ENCODE peak calls at places on chromosomes 1 and 21, in nine cellular contexts. U is GM23338, M is HCT116, Q is H1, A is MM.1S, V is fibroblast of lung, J is astrocyte, S is H9, T is A549. P is an unnamed sample.

GRCh38 chr1:218460367-218460766 is 115.2 kb downstream of the TGFB2 start:
- DNase-seq in U (peak; percentile 36), M (no peak), V (peak; percentile 45), S (peak; percentile 41), T (peak; percentile 66), A (no peak), Q (peak; percentile 47), J (peak; percentile 84), P (no peak)

GRCh38 chr1:93804412-93804811 is 74.6 kb downstream of the DNTTIP2 start:
- DNase-seq in A (no peak), T (peak; percentile 64), U (no peak), M (no peak), Q (no peak), S (no peak), V (peak; percentile 92), J (peak; percentile 94), P (no peak)

GRCh38 chr21:30436986-30437385 is 3.1 kb upstream of the KRTAP15-1 start:
- DNase-seq in A (no peak), S (no peak), T (no peak), M (no peak), U (no peak), Q (no peak), V (no peak), J (no peak), P (no peak)

GRCh38 chr1:21651214-21652042 is 17.7 kb downstream of the RAP1GAP start:
- DNase-seq in J (no peak), Q (no peak), M (no peak), T (peak; percentile 30), V (no peak), A (no peak), S (peak; percentile 73), U (peak; percentile 83), P (peak; percentile 89)

GRCh38 chr1:179888071-179888470 is 6.0 kb downstream of the TOR1AIP1 start:
- DNase-seq in A (no peak), M (no peak), U (no peak), V (no peak), T (no peak), J (no peak), S (no peak), Q (no peak), P (no peak)

GRCh38 chr1:26020390-26020789 is 1.2 kb upstream of the EXTL1 start:
- DNase-seq in S (no peak), V (no peak), A (no peak), J (peak; percentile 83), M (no peak), T (no peak), U (no peak), Q (no peak), P (peak; percentile 93)

GRCh38 chr1:197017558-197018146 is 40.3 kb downstream of the CFHR5 start:
- DNase-seq in J (no peak), U (no peak), A (no peak), S (no peak), Q (no peak), T (no peak), M (no peak), V (no peak), P (no peak)

GRCh38 chr1:197663178-197663953 is 111.9 kb downstream of the DENND1B start:
- DNase-seq in M (no peak), U (peak; percentile 29), J (peak; percentile 14), T (no peak), A (no peak), Q (no peak), V (peak; percentile 42), S (no peak), P (no peak)

GRCh38 chr1:207868252-207868768 is 42.6 kb downstream of the CD34 start:
- DNase-seq in U (peak; percentile 39), A (peak; percentile 47), V (peak; percentile 24), Q (peak; percentile 58), S (no peak), T (no peak), M (no peak), J (no peak), P (peak; percentile 89)

GRCh38 chr1:244273845-244274619 is 177.7 kb downstream of the ADSS2 start:
- DNase-seq in U (no peak), A (no peak), T (peak; percentile 92), S (no peak), V (peak; percentile 99), J (peak; percentile 100), M (peak; percentile 42), Q (no peak), P (peak; percentile 93)

GRCh38 chr1:215631489-215631888 is 64.4 kb downstream of the KCTD3 start:
- DNase-seq in A (no peak), J (no peak), M (no peak), U (no peak), T (peak; percentile 16), Q (no peak), S (no peak), V (no peak), P (peak; percentile 55)

GRCh38 chr1:41538741-41539415 is 54.4 kb upstream of the EDN2 start:
- DNase-seq in V (no peak), Q (no peak), M (no peak), A (no peak), S (no peak), T (no peak), J (no peak), U (no peak), P (no peak)

GRCh38 chr1:41537788-41538351 is 53.4 kb upstream of the EDN2 start:
- DNase-seq in M (no peak), Q (no peak), V (peak; percentile 90), J (peak; percentile 66), T (peak; percentile 5), U (no peak), S (no peak), A (no peak), P (peak; percentile 92)

GRCh38 chr1:41540886-41541591 is 56.6 kb upstream of the EDN2 start:
- DNase-seq in V (peak; percentile 9), S (no peak), M (no peak), A (no peak), U (no peak), T (no peak), Q (no peak), J (peak; percentile 49), P (peak; percentile 82)

GRCh38 chr1:41539999-41540398 is 55.5 kb upstream of the EDN2 start:
- DNase-seq in A (no peak), U (no peak), S (no peak), Q (no peak), M (no peak), V (no peak), J (no peak), T (no peak), P (no peak)

DNA sequence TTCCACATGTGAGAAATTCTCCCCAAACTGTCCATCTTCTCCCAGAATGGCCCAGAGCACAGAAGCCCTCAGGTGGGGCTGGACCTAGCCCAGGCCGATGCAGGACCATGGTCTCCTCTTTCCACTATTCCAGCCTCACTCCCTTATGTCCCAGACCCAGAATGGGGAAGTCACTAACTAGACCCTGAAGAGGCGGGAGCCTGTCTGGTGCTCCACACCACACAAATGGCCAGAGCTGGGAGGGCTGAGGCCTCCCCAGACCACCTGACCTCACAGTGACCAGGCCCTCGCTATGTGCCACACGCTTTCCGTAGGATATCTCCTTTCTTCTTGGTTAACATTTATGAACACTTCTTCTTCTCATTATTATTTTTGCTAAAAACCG is 54.9 kb upstream of the EDN2 start:
- DNase-seq in Q (no peak), T (no peak), U (no peak), A (no peak), J (no peak), V (no peak), M (no peak), S (no peak), P (no peak)
- H3K4me2 ChIP-seq in Q (no peak overlapping the region), T (no peak overlapping the region), U (no peak overlapping the region), A (no peak overlapping the region), J (no peak overlapping the region), V (no peak overlapping the region), M (no peak overlapping the region), S (no peak overlapping the region), P (no peak overlapping the region)

GRCh38 chr1:16152521-16153087 is 3.3 kb downstream of the EPHA2 start:
- DNase-seq in M (no peak), V (peak; percentile 42), U (peak; percentile 16), A (no peak), J (peak; percentile 52), Q (no peak), S (no peak), T (no peak), P (peak; percentile 88)
- H3K4me2 ChIP-seq in M (peak overlapping the region; percentile 72), V (peak overlapping the region; percentile 95), U (peak overlapping the region; percentile 98), A (no peak overlapping the region), J (peak overlapping the region; percentile 99), Q (peak overlapping the region; percentile 23), S (peak overlapping the region; percentile 52), T (peak overlapping the region; percentile 98), P (peak overlapping the region; percentile 89)

GRCh38 chr1:40712997-40713396 is 21.5 kb downstream of the NFYC start:
- DNase-seq in V (no peak), T (no peak), A (no peak), Q (no peak), J (no peak), M (no peak), S (no peak), U (no peak), P (no peak)
- H3K4me2 ChIP-seq in V (no peak overlapping the region), T (no peak overlapping the region), A (no peak overlapping the region), Q (no peak overlapping the region), J (peak overlapping the region; percentile 2), M (peak overlapping the region; percentile 5), S (no peak overlapping the region), U (no peak overlapping the region), P (no peak overlapping the region)

GRCh38 chr1:66760506-66760905 is 8.2 kb downstream of the DYNLT5 start:
- DNase-seq in A (peak; percentile 79), S (no peak), U (no peak), V (no peak), J (no peak), M (no peak), T (no peak), Q (no peak), P (no peak)

GRCh38 chr1:66761273-66761672 is 9.0 kb downstream of the DYNLT5 start:
- DNase-seq in V (peak; percentile 27), A (no peak), J (no peak), Q (no peak), S (no peak), T (no peak), M (no peak), U (no peak), P (no peak)

GRCh38 chr1:66752671-66753371 is 562 bp downstream of the DYNLT5 start:
- DNase-seq in J (no peak), Q (no peak), V (no peak), M (no peak), T (no peak), U (no peak), A (no peak), S (peak; percentile 41), P (no peak)

GRCh38 chr1:66757740-66758139 is 5.5 kb downstream of the DYNLT5 start:
- DNase-seq in J (no peak), Q (no peak), S (no peak), U (no peak), M (no peak), V (no peak), A (no peak), T (no peak), P (no peak)

GRCh38 chr1:66758247-66758755 is 6.0 kb downstream of the DYNLT5 start:
- DNase-seq in U (no peak), T (no peak), V (no peak), J (no peak), A (peak; percentile 94), M (no peak), Q (no peak), S (no peak), P (no peak)
- H3K4me2 ChIP-seq in U (no peak overlapping the region), T (no peak overlapping the region), V (no peak overlapping the region), J (no peak overlapping the region), A (peak overlapping the region; percentile 66), M (no peak overlapping the region), Q (no peak overlapping the region), S (no peak overlapping the region), P (no peak overlapping the region)